ENCODE peak calls at places on chromosome 17, in nine cellular contexts. S is H9, J is neural progenitor cell, L is OCI-LY7, B is adrenal gland, N is prostate gland, H is Calu3, D is foreskin fibroblast, Y is esophagus muscularis mucosa. R is an unnamed sample.
A peak's percentile ranks its signal among the peaks of the same experiment; 100 is the strongest.

GRCh38 chr17:46782250-46782953 is 36.1 kb downstream of the WNT3 start:
- DNase-seq in N (no peak), H (peak; percentile 80), Y (no peak), L (peak; percentile 77), J (peak; percentile 62), S (peak; percentile 80), B (no peak), D (peak; percentile 60), R (peak; percentile 65)

GRCh38 chr17:66426397-66427033 is 124.1 kb downstream of the PRKCA start:
- DNase-seq in L (peak; percentile 41), J (no peak), N (no peak), Y (no peak), D (no peak), S (peak; percentile 63), H (peak; percentile 21), B (no peak), R (no peak)

GRCh38 chr17:35655303-35655702 is 68.2 kb downstream of the AP2B1 start:
- DNase-seq in H (no peak), L (no peak), D (no peak), S (no peak), Y (no peak), B (no peak), N (no peak), J (no peak), R (no peak)

GRCh38 chr17:75517277-75517865 is 1.0 kb downstream of the TSEN54 start:
- DNase-seq in D (peak; percentile 39), J (peak; percentile 33), B (no peak), N (no peak), H (peak; percentile 59), S (peak; percentile 71), Y (no peak), L (peak; percentile 67), R (no peak)

GRCh38 chr17:75498726-75499213 is 16.6 kb downstream of the CASKIN2 start:
- DNase-seq in J (no peak), N (no peak), S (peak; percentile 64), D (peak; percentile 26), Y (no peak), H (no peak), L (no peak), B (peak; percentile 84), R (no peak)

GRCh38 chr17:17526369-17526768 is 30.2 kb upstream of the RASD1 start:
- DNase-seq in J (no peak), H (no peak), Y (no peak), L (no peak), B (no peak), S (no peak), N (peak; percentile 51), D (no peak), R (no peak)

GRCh38 chr17:64115871-64116534 is 13.9 kb downstream of the ERN1 start:
- DNase-seq in Y (no peak), S (no peak), L (no peak), D (peak; percentile 85), N (no peak), H (no peak), J (no peak), B (no peak), R (no peak)

GRCh38 chr17:60321336-60322055 is 70.4 kb downstream of the USP32 start:
- DNase-seq in S (no peak), H (no peak), Y (no peak), J (no peak), N (no peak), B (no peak), L (no peak), D (peak; percentile 29), R (no peak)

GRCh38 chr17:48174833-48175232 is 67.3 kb downstream of the SNX11 start:
- DNase-seq in S (no peak), H (no peak), D (no peak), Y (no peak), B (no peak), J (no peak), L (no peak), N (no peak), R (no peak)

GRCh38 chr17:64244165-64244564 is 18.9 kb downstream of the TEX2 start:
- DNase-seq in D (no peak), H (no peak), B (no peak), Y (no peak), L (no peak), S (no peak), J (no peak), N (no peak), R (no peak)

GRCh38 chr17:82219083-82219482 is 6.4 kb upstream of the CCDC57 start:
- DNase-seq in L (no peak), H (no peak), D (no peak), Y (no peak), S (peak; percentile 31), N (no peak), B (no peak), J (no peak), R (no peak)

GRCh38 chr17:18976201-18976600 is 24.2 kb downstream of the SLC5A10 start:
- DNase-seq in S (no peak), Y (no peak), N (no peak), D (no peak), J (no peak), L (no peak), H (no peak), B (no peak), R (no peak)

GRCh38 chr17:50194441-50195195 is 6.8 kb downstream of the COL1A1 start:
- DNase-seq in J (no peak), H (no peak), S (no peak), Y (no peak), B (no peak), N (no peak), L (no peak), D (peak; percentile 17), R (no peak)

GRCh38 chr17:78263736-78264340 is 32.4 kb downstream of the TMEM235 start:
- DNase-seq in H (no peak), Y (no peak), L (no peak), D (no peak), B (no peak), N (no peak), J (no peak), S (no peak), R (no peak)

GRCh38 chr17:78933025-78933958 is 8.1 kb upstream of the TIMP2 start:
- DNase-seq in B (no peak), N (no peak), J (no peak), S (peak; percentile 35), D (peak; percentile 98), L (peak; percentile 23), H (peak; percentile 84), Y (no peak), R (no peak)

GRCh38 chr17:45110676-45111611 is 21.4 kb downstream of the PLCD3 start:
- DNase-seq in L (no peak), B (peak; percentile 84), N (no peak), H (no peak), D (peak; percentile 62), Y (no peak), S (no peak), J (no peak), R (no peak)

GRCh38 chr17:55356440-55357328 is 65.0 kb downstream of the MMD start:
- DNase-seq in J (peak; percentile 83), H (peak; percentile 70), N (peak; percentile 62), L (peak; percentile 85), B (peak; percentile 88), D (peak; percentile 85), S (peak; percentile 89), Y (no peak), R (peak; percentile 76)

GRCh38 chr17:43779145-43780125 is 658 bp upstream of the DUSP3 start:
- DNase-seq in H (no peak), S (peak; percentile 66), J (peak; percentile 56), Y (no peak), B (peak; percentile 73), N (no peak), L (no peak), D (no peak), R (peak; percentile 57)
- TF ChIP-seq CTCF in H (no peak), S (peak; percentile 16), J (no peak), Y (no peak), B (peak; percentile 7), N (no peak), L (peak; percentile 45), D (no peak), R (no peak)

GRCh38 chr17:20103454-20104448 is 94.6 kb downstream of the SPECC1 start:
- DNase-seq in B (peak; percentile 55), J (no peak), N (no peak), S (no peak), H (no peak), Y (no peak), L (no peak), D (no peak), R (no peak)

GRCh38 chr17:20111538-20111937 is 102.4 kb downstream of the SPECC1 start:
- DNase-seq in H (no peak), Y (no peak), N (no peak), D (no peak), J (no peak), B (no peak), L (no peak), S (no peak), R (no peak)

GRCh38 chr17:20109121-20109520 is 100.0 kb downstream of the SPECC1 start:
- DNase-seq in B (no peak), J (no peak), S (no peak), H (no peak), D (no peak), L (no peak), Y (no peak), N (no peak), R (no peak)

DNA sequence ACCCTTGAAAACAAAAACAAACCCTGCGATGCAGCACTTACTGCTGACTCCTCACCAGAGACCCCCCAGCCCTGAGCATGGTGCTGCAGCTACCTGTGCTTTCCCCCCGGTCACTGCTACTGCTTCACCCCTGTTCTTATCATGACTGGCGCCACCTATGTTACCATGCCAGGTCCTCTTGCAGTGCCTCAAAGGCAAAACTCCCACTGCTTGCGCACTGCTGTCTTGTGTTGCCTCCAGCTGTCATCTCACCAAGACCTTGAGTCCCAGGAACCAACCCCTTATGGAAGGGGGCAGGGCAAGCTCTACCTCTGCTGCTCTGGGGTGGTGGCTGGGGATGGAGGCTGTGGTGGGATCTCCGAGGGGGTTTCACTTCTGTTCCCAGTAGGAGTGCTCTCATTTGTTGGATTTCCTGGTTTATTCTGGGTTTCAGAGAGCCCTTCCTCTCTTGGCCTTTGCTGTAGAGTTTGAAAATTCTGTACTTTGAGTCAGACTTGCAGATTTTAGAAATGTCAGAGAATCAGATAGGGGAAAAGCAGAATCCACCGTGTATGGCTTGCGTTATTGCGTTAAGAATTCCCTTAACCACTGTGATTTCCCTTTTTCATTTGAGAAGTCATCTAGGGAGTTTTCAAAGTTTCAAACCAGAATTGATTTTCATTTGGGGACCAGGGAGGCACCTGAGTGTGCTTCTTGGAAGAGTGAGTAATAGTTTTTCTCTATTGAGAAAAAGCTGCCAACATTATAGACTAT is 96.6 kb downstream of the SPECC1 start:
- DNase-seq in J (no peak), H (no peak), S (peak; percentile 69), N (no peak), Y (no peak), B (peak; percentile 44), L (no peak), D (no peak), R (no peak)
- TF ChIP-seq CTCF in J (no peak), H (no peak), S (peak; percentile 33), N (no peak), Y (no peak), B (no peak), L (no peak), D (no peak), R (no peak)

GRCh38 chr17:77109159-77110005 is 31.4 kb upstream of the SEC14L1 start:
- DNase-seq in B (no peak), Y (no peak), N (no peak), J (no peak), S (no peak), H (no peak), D (no peak), L (peak; percentile 41), R (no peak)
- TF ChIP-seq CTCF in B (no peak), Y (no peak), N (no peak), J (no peak), S (no peak), H (no peak), D (no peak), L (peak; percentile 49), R (no peak)

GRCh38 chr17:6558932-6559752 is 2.8 kb upstream of the PITPNM3 start:
- DNase-seq in N (no peak), J (no peak), L (no peak), H (no peak), B (no peak), Y (no peak), S (no peak), D (no peak), R (no peak)
- TF ChIP-seq CTCF in N (no peak), J (no peak), L (no peak), H (no peak), B (no peak), Y (no peak), S (peak; percentile 25), D (no peak), R (no peak)

R was measured in endothelial cell.